ENCODE peak calls at places on chromosomes 2 and 18, in four cellular contexts. O, W, U and M are unnamed samples.

GRCh38 chr2:33518200-33518599 is 41.8 kb downstream of the RASGRP3 start:
- DNase-seq in O (no peak), W (no peak), U (no peak), M (no peak)

GRCh38 chr2:232455426-232456255 is at the start of gene ALPI:
- DNase-seq in O (no peak), W (no peak), U (no peak), M (no peak)

GRCh38 chr2:81513328-81513727 is 1208.8 kb upstream of the LRRTM1 start:
- DNase-seq in O (no peak), W (no peak), U (no peak), M (no peak)

GRCh38 chr2:69641887-69642708 is 1.4 kb downstream of the AAK1 start:
- DNase-seq in O (no peak), W (no peak), U (no peak), M (no peak)

GRCh38 chr2:151007365-151007764 is 254.3 kb downstream of the RBM43 start:
- DNase-seq in O (no peak), W (peak; percentile 5), U (no peak), M (no peak)

GRCh38 chr2:238462782-238463396 is 36.2 kb downstream of the ASB1 start:
- DNase-seq in O (peak; percentile 30), W (peak; percentile 58), U (peak; percentile 77), M (peak; percentile 76)

GRCh38 chr2:19312949-19313348 is 45.5 kb downstream of the OSR1 start:
- DNase-seq in O (peak; percentile 20), W (peak; percentile 56), U (peak; percentile 51), M (no peak)

GRCh38 chr2:158772306-158773078 is 22.6 kb upstream of the DAPL1 start:
- DNase-seq in O (no peak), W (no peak), U (no peak), M (no peak)

GRCh38 chr2:189143930-189144329 is 35.6 kb downstream of the COL5A2 start:
- DNase-seq in O (no peak), W (peak; percentile 83), U (no peak), M (peak; percentile 61)

GRCh38 chr2:1671916-1672315 is 72.4 kb downstream of the PXDN start:
- DNase-seq in O (no peak), W (no peak), U (no peak), M (no peak)

GRCh38 chr18:62629031-62629430 is 86.3 kb upstream of the PHLPP1 start:
- DNase-seq in O (no peak), W (no peak), U (no peak), M (no peak)

GRCh38 chr2:71578665-71579371 is 125.5 kb downstream of the DYSF start:
- DNase-seq in O (no peak), W (peak; percentile 7), U (no peak), M (no peak)

GRCh38 chr2:133774675-133775005 is 206.4 kb upstream of the NCKAP5 start:
- DNase-seq in O (no peak), W (no peak), U (no peak), M (no peak)

GRCh38 chr2:238527565-238527964 is 100.8 kb downstream of the ASB1 start:
- DNase-seq in O (no peak), W (peak; percentile 76), U (no peak), M (no peak)

GRCh38 chr18:45871655-45872054 is 46.2 kb downstream of the SIGLEC15 start:
- DNase-seq in O (peak; percentile 3), W (peak; percentile 34), U (peak; percentile 12), M (no peak)

GRCh38 chr2:173400760-173401159 is 46.1 kb downstream of the CDCA7 start:
- DNase-seq in O (no peak), W (no peak), U (peak; percentile 31), M (peak; percentile 4)

GRCh38 chr18:79458131-79458838 is 62.6 kb downstream of the NFATC1 start:
- DNase-seq in O (peak; percentile 81), W (peak; percentile 84), U (peak; percentile 43), M (no peak)

GRCh38 chr2:120738786-120739771 is 3.4 kb downstream of the GLI2 start:
- DNase-seq in O (no peak), W (no peak), U (no peak), M (no peak)

GRCh38 chr18:35973650-35974049 is 1.2 kb downstream of the RMP24 start:
- DNase-seq in O (no peak), W (no peak), U (no peak), M (no peak)

GRCh38 chr2:47265751-47266231 is 110.7 kb upstream of the STPG4 start:
- DNase-seq in O (no peak), W (no peak), U (no peak), M (no peak)

GRCh38 chr2:216115224-216115582 is 6.1 kb downstream of the XRCC5 start:
- DNase-seq in O (no peak), W (no peak), U (no peak), M (no peak)

GRCh38 chr2:37586663-37587409 is 84.6 kb downstream of the CDC42EP3 start:
- DNase-seq in O (no peak), W (no peak), U (no peak), M (no peak)

GRCh38 chr2:61178603-61179545 is 16.9 kb downstream of the C2orf74 start:
- DNase-seq in O (no peak), W (peak; percentile 61), U (no peak), M (no peak)

GRCh38 chr2:96642564-96643350 is at the start of gene FER1L5:
- DNase-seq in O (peak; percentile 77), W (peak; percentile 63), U (no peak), M (no peak)

GRCh38 chr2:227890495-227891079 is 19.2 kb downstream of the DAW1 start:
- DNase-seq in O (no peak), W (peak; percentile 61), U (peak; percentile 53), M (peak; percentile 31)

GRCh38 chr2:119469661-119470297 is 38.1 kb downstream of the TMEM37 start:
- DNase-seq in O (no peak), W (no peak), U (peak; percentile 82), M (no peak)

GRCh38 chr2:39902103-39902502 is 123.0 kb upstream of the THUMPD2 start:
- DNase-seq in O (no peak), W (peak; percentile 85), U (no peak), M (no peak)

GRCh38 chr2:71545572-71546274 is 92.4 kb downstream of the DYSF start:
- DNase-seq in O (peak; percentile 68), W (peak; percentile 55), U (peak; percentile 64), M (peak; percentile 65)

GRCh38 chr2:179427065-179427464 is 162.4 kb upstream of the SESTD1 start:
- DNase-seq in O (no peak), W (no peak), U (no peak), M (no peak)

GRCh38 chr2:163210430-163210918 is 371.9 kb upstream of the KCNH7 start:
- DNase-seq in O (peak; percentile 4), W (peak; percentile 64), U (no peak), M (no peak)

GRCh38 chr18:43161528-43161927 is 46.0 kb upstream of the RIT2 start:
- DNase-seq in O (peak; percentile 1), W (peak; percentile 43), U (no peak), M (no peak)

GRCh38 chr18:26004827-26005226 is 85.6 kb downstream of the SS18 start:
- DNase-seq in O (no peak), W (no peak), U (no peak), M (no peak)

GRCh38 chr2:213145723-213146242 is 5.6 kb downstream of the IKZF2 start:
- DNase-seq in O (no peak), W (no peak), U (no peak), M (no peak)

GRCh38 chr2:134397146-134397896 is 143.4 kb downstream of the MGAT5 start:
- DNase-seq in O (no peak), W (no peak), U (no peak), M (no peak)

GRCh38 chr2:136213836-136214235 is 95.9 kb upstream of the CXCR4 start:
- DNase-seq in O (no peak), W (no peak), U (no peak), M (no peak)

DNA sequence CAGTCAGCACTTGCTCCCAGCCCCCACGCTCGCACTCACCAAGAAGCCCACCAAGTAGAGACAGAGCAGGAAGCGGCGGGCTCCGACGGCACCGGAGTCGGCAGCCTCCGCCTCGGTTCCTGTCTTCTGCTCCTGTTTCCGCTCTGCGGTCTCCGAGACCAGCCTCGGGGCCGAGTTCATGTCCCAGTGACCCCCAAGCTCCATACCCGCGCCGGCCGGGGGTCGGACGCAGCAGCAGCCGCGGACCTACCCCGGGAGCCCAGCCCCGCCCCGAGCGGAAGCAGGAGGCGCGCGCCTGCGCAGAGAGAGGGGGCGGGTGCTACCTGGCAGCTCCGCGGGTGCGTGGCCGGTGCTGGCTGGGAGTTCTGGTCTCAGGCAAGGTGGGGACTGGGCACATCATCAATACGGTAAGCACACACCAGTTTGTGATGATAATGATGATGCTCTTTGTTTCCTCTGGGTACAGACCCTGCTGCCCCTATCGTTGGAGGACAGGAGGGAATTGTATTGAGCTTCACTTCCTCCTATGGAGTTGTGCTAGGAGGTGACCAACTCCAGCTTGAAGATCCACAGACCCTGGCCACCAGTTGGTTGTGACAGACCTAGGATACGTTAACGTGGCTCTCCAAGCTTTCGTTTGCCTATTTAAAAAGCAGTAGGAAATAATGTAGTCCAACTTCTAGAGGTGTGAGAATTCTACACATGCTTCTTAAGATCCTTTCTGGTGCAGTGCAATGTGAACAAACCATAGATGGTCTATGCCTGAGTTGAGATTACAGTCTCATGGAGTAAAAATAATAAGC is 25.0 kb upstream of the TMEM182 start:
- DNase-seq in O (peak; percentile 76), W (peak; percentile 39), U (peak; percentile 80), M (peak; percentile 82)
- TF ChIP-seq POLR2A in O (peak; percentile 88), W (no peak), U (peak; percentile 82), M (peak; percentile 75)

GRCh38 chr18:69943021-69943420 is 4.7 kb downstream of the CD226 start:
- DNase-seq in O (no peak), W (no peak), U (no peak), M (no peak)

GRCh38 chr18:69944434-69944833 is 3.2 kb downstream of the CD226 start:
- DNase-seq in O (no peak), W (no peak), U (no peak), M (no peak)

GRCh38 chr18:69936191-69936558 is 11.5 kb downstream of the CD226 start:
- DNase-seq in O (no peak), W (no peak), U (no peak), M (no peak)

GRCh38 chr18:69945220-69946114 is 2.2 kb downstream of the CD226 start:
- DNase-seq in O (no peak), W (no peak), U (no peak), M (no peak)

DNA sequence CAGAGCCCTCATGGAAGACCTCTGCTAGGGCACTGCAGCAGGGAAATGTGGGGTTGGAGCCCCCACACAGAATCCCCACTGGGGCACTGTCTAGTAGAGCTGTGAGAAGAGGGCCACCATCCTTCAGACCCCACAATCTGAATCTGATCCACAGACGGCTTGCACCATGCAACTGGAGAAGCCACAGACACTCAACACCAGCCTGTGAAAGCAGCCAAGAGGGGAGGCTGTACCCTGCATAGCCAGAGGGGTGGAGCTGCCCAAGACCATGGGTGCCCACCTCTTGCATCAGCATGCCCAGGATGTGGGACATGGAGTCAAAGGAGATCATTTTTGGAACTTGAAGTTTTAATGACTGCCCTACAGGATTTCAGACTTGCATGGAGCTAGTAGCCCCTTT is 6.5 kb downstream of the CD226 start:
- DNase-seq in O (no peak), W (no peak), U (no peak), M (no peak)
- TF ChIP-seq POLR2A in O (no peak), W (no peak), U (no peak), M (no peak)

GRCh38 chr18:13614701-13615288 is 111.6 kb downstream of the FAM210A start:
- DNase-seq in O (no peak), W (no peak), U (no peak), M (no peak)
- TF ChIP-seq POLR2A in O (no peak), W (no peak), U (no peak), M (no peak)

DNA sequence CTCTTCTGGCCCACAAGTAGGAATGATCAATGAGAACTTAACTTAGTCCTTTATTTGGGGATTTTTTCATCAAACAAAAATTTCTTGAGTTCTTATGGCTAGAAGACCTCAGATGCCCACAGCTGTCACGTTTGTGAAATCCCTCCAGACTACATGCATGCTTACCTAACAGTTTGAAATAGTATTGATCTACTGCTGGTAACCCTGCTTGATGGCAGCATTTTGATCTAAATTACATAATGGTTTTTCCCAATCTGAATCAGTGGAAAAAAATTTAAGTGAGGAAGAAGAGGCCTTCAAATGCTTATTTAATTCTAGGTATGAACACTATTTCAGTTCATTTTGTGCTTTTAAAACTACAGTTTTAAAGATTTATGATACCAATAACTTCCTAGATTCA is 13.9 kb downstream of the ERMN start:
- DNase-seq in O (no peak), W (no peak), U (no peak), M (no peak)
- TF ChIP-seq POLR2A in O (no peak), W (no peak), U (no peak), M (no peak)